ENCODE peak calls at places on chromosomes 5 and 9, in nine cellular contexts. G, A, K, Q, M, W, X, O and I are unnamed samples.

GRCh38 chr9:19184144-19184917 is 46.2 kb upstream of the DENND4C start:
- DNase-seq in G (peak), A (peak), K (peak), Q (peak), M (peak), W (peak), X (peak), O (peak), I (peak)

GRCh38 chr5:111061618-111062017 is 9.9 kb upstream of the TSLP start:
- DNase-seq in G (no peak), A (no peak), K (no peak), Q (no peak), M (no peak), W (no peak), X (no peak), O (no peak), I (no peak)

GRCh38 chr5:142780871-142781270 is 10.7 kb downstream of the ARHGAP26 start:
- DNase-seq in G (no peak), A (no peak), K (no peak), Q (no peak), M (no peak), W (no peak), X (no peak), O (no peak), I (no peak)

GRCh38 chr9:135478858-135479468 is 619 bp upstream of the PPP1R26 start:
- DNase-seq in G (no peak), A (no peak), K (no peak), Q (no peak), M (peak), W (peak), X (no peak), O (peak), I (no peak)

GRCh38 chr5:107331312-107331711 is 339.4 kb downstream of the EFNA5 start:
- DNase-seq in G (no peak), A (no peak), K (no peak), Q (no peak), M (no peak), W (no peak), X (no peak), O (no peak), I (no peak)

GRCh38 chr9:89635007-89635742 is 30.4 kb downstream of the GADD45G start:
- DNase-seq in G (peak), A (no peak), K (peak), Q (no peak), M (no peak), W (peak), X (no peak), O (no peak), I (no peak)

GRCh38 chr9:96048116-96048953 is 172.8 kb downstream of the ERCC6L2 start:
- DNase-seq in G (no peak), A (no peak), K (no peak), Q (no peak), M (no peak), W (no peak), X (no peak), O (no peak), I (no peak)

GRCh38 chr9:74736635-74737034 is 151.1 kb downstream of the TRPM6 start:
- DNase-seq in G (no peak), A (no peak), K (no peak), Q (no peak), M (no peak), W (no peak), X (no peak), O (no peak), I (no peak)

GRCh38 chr5:125326114-125326513 is 579.7 kb upstream of the ZNF608 start:
- DNase-seq in G (peak), A (no peak), K (peak), Q (no peak), M (no peak), W (peak), X (no peak), O (no peak), I (no peak)

GRCh38 chr9:17402309-17402708 is 176.6 kb upstream of the SH3GL2 start:
- DNase-seq in G (no peak), A (no peak), K (peak), Q (no peak), M (no peak), W (peak), X (no peak), O (no peak), I (no peak)

GRCh38 chr9:27189426-27189825 is 80.4 kb downstream of the TEK start:
- DNase-seq in G (no peak), A (no peak), K (no peak), Q (no peak), M (no peak), W (no peak), X (no peak), O (no peak), I (no peak)

GRCh38 chr5:32298056-32298420 is 14.7 kb downstream of the MTMR12 start:
- DNase-seq in G (no peak), A (no peak), K (no peak), Q (no peak), M (no peak), W (no peak), X (no peak), O (no peak), I (no peak)

GRCh38 chr9:71383308-71383707 is 261.9 kb upstream of the TRPM3 start:
- DNase-seq in G (no peak), A (no peak), K (no peak), Q (no peak), M (no peak), W (no peak), X (no peak), O (no peak), I (no peak)

GRCh38 chr5:10894445-10895054 is 133.5 kb upstream of the DAP start:
- DNase-seq in G (no peak), A (no peak), K (no peak), Q (no peak), M (no peak), W (no peak), X (no peak), O (no peak), I (no peak)

GRCh38 chr5:145991044-145991575 is 54.7 kb downstream of the SH3RF2 start:
- DNase-seq in G (peak), A (no peak), K (peak), Q (no peak), M (no peak), W (no peak), X (no peak), O (no peak), I (no peak)

GRCh38 chr9:78472111-78472510 is 175.2 kb downstream of the PSAT1 start:
- DNase-seq in G (no peak), A (no peak), K (no peak), Q (no peak), M (no peak), W (no peak), X (no peak), O (no peak), I (no peak)

GRCh38 chr9:36092509-36093215 is 43.9 kb upstream of the GLIPR2 start:
- DNase-seq in G (no peak), A (peak), K (no peak), Q (peak), M (peak), W (no peak), X (peak), O (no peak), I (peak)

GRCh38 chr9:136009516-136009915 is 48.3 kb upstream of the UBAC1 start:
- DNase-seq in G (no peak), A (no peak), K (no peak), Q (no peak), M (no peak), W (no peak), X (no peak), O (no peak), I (no peak)

GRCh38 chr9:12989669-12990068 is 214.8 kb downstream of the LURAP1L start:
- DNase-seq in G (no peak), A (no peak), K (no peak), Q (no peak), M (no peak), W (no peak), X (no peak), O (no peak), I (no peak)

GRCh38 chr5:132019337-132019736 is 7.9 kb upstream of the ACSL6 start:
- DNase-seq in G (no peak), A (no peak), K (no peak), Q (peak), M (no peak), W (no peak), X (no peak), O (no peak), I (no peak)

GRCh38 chr9:4375424-4376195 is 75.7 kb upstream of the GLIS3 start:
- DNase-seq in G (peak), A (no peak), K (peak), Q (peak), M (no peak), W (peak), X (no peak), O (no peak), I (no peak)

GRCh38 chr9:124293712-124294504 is 36.2 kb downstream of the NEK6 start:
- DNase-seq in G (no peak), A (no peak), K (no peak), Q (no peak), M (no peak), W (peak), X (no peak), O (no peak), I (no peak)

GRCh38 chr9:135479469-135480052 is at the start of gene PPP1R26:
- DNase-seq in G (no peak), A (no peak), K (no peak), Q (no peak), M (no peak), W (no peak), X (no peak), O (no peak), I (no peak)

GRCh38 chr5:124735169-124735858 is 11.1 kb downstream of the ZNF608 start:
- DNase-seq in G (no peak), A (no peak), K (no peak), Q (no peak), M (no peak), W (peak), X (no peak), O (no peak), I (no peak)

GRCh38 chr5:167230414-167230813 is 1061.0 kb upstream of the WWC1 start:
- DNase-seq in G (no peak), A (no peak), K (no peak), Q (no peak), M (no peak), W (no peak), X (no peak), O (no peak), I (no peak)

GRCh38 chr9:124261787-124262595 is 4.2 kb downstream of the NEK6 start:
- DNase-seq in G (no peak), A (no peak), K (no peak), Q (no peak), M (no peak), W (no peak), X (no peak), O (no peak), I (no peak)

GRCh38 chr9:109329274-109330258 is 8.7 kb upstream of the EPB41L4B start:
- DNase-seq in G (peak), A (no peak), K (peak), Q (no peak), M (no peak), W (peak), X (no peak), O (peak), I (no peak)

GRCh38 chr5:171272996-171273970 is 35.8 kb upstream of the TLX3 start:
- DNase-seq in G (peak), A (no peak), K (peak), Q (no peak), M (no peak), W (no peak), X (peak), O (no peak), I (no peak)

GRCh38 chr5:168165221-168165965 is 126.1 kb upstream of the WWC1 start:
- DNase-seq in G (no peak), A (no peak), K (no peak), Q (no peak), M (no peak), W (no peak), X (no peak), O (no peak), I (no peak)

GRCh38 chr9:96383165-96383939 is at the start of gene SLC35D2:
- DNase-seq in G (peak), A (no peak), K (peak), Q (peak), M (peak), W (peak), X (peak), O (peak), I (no peak)

GRCh38 chr9:26760675-26761074 is 131.9 kb downstream of the CAAP1 start:
- DNase-seq in G (no peak), A (no peak), K (no peak), Q (no peak), M (no peak), W (no peak), X (no peak), O (no peak), I (no peak)

GRCh38 chr9:90423661-90424193 is 218.9 kb downstream of the DIRAS2 start:
- DNase-seq in G (peak), A (no peak), K (no peak), Q (no peak), M (no peak), W (no peak), X (no peak), O (no peak), I (no peak)

GRCh38 chr9:107587175-107587963 is 97.8 kb upstream of the KLF4 start:
- DNase-seq in G (no peak), A (no peak), K (no peak), Q (no peak), M (no peak), W (no peak), X (no peak), O (peak), I (no peak)

GRCh38 chr9:99000480-99001395 is 57.0 kb downstream of the COL15A1 start:
- DNase-seq in G (peak), A (no peak), K (peak), Q (peak), M (peak), W (peak), X (peak), O (peak), I (peak)

GRCh38 chr9:107620801-107621200 is 131.2 kb upstream of the KLF4 start:
- DNase-seq in G (no peak), A (no peak), K (no peak), Q (no peak), M (no peak), W (no peak), X (no peak), O (no peak), I (no peak)

GRCh38 chr5:111975133-111975532 is 218.1 kb upstream of the NREP start:
- DNase-seq in G (no peak), A (no peak), K (no peak), Q (no peak), M (no peak), W (peak), X (no peak), O (no peak), I (no peak)

GRCh38 chr9:15244001-15244441 is 63.0 kb downstream of the TTC39B start:
- DNase-seq in G (no peak), A (no peak), K (peak), Q (no peak), M (no peak), W (peak), X (no peak), O (no peak), I (no peak)